ENCODE peak calls at places on chromosomes 2 and 18, in five cellular contexts. D is HepG2, A is GM23248, W is mammary epithelial cell, Z is fibroblast of lung. K is an unnamed sample.

GRCh38 chr2:129781749-129782617 is 197.5 kb upstream of the RAB6C start:
- DNase-seq in D (no peak), A (no peak), W (no peak), Z (no peak), K (no peak)

GRCh38 chr2:20179755-20180594 is 45.0 kb downstream of the SDC1 start:
- DNase-seq in D (peak; percentile 88), W (peak; percentile 95), Z (no peak), A (no peak), K (no peak)

GRCh38 chr2:74052732-74053712 is 68.3 kb downstream of the TET3 start:
- DNase-seq in D (no peak), Z (peak; percentile 9), W (no peak), A (no peak), K (no peak)

GRCh38 chr2:241924909-241925250 is 55.4 kb downstream of the RTP5 start:
- DNase-seq in Z (no peak), D (no peak), A (no peak), W (no peak), K (no peak)

GRCh38 chr2:240791211-240791800 is 28.7 kb downstream of the KIF1A start:
- DNase-seq in Z (no peak), D (no peak), A (no peak), W (no peak), K (no peak)

GRCh38 chr2:239677455-239678185 is 276.8 kb upstream of the HDAC4 start:
- DNase-seq in D (no peak), W (no peak), A (no peak), Z (no peak), K (no peak)

GRCh38 chr2:120614901-120615300 is 120.8 kb upstream of the GLI2 start:
- DNase-seq in A (no peak), Z (no peak), D (no peak), W (no peak), K (no peak)

GRCh38 chr2:134140251-134140661 is 113.6 kb upstream of the MGAT5 start:
- DNase-seq in A (no peak), W (peak; percentile 43), Z (no peak), D (no peak), K (no peak)

GRCh38 chr2:232488721-232489300 is 1.2 kb upstream of the ECEL1 start:
- DNase-seq in D (no peak), W (no peak), A (no peak), Z (no peak), K (no peak)
- TF ChIP-seq EZH2 in D (no peak), W (no peak), A (no peak), Z (no peak), K (no peak)

GRCh38 chr18:50638623-50639398 is 78.9 kb downstream of the MAPK4 start:
- DNase-seq in W (no peak), Z (no peak), A (peak; percentile 7), D (no peak), K (no peak)

GRCh38 chr18:50632895-50633515 is 73.1 kb downstream of the MAPK4 start:
- DNase-seq in Z (no peak), D (no peak), A (no peak), W (no peak), K (no peak)

GRCh38 chr18:50637961-50638622 is 78.2 kb downstream of the MAPK4 start:
- DNase-seq in A (no peak), W (no peak), D (no peak), Z (no peak), K (no peak)

GRCh38 chr18:50633992-50634391 is 74.1 kb downstream of the MAPK4 start:
- DNase-seq in Z (no peak), W (no peak), A (no peak), D (no peak), K (no peak)

DNA sequence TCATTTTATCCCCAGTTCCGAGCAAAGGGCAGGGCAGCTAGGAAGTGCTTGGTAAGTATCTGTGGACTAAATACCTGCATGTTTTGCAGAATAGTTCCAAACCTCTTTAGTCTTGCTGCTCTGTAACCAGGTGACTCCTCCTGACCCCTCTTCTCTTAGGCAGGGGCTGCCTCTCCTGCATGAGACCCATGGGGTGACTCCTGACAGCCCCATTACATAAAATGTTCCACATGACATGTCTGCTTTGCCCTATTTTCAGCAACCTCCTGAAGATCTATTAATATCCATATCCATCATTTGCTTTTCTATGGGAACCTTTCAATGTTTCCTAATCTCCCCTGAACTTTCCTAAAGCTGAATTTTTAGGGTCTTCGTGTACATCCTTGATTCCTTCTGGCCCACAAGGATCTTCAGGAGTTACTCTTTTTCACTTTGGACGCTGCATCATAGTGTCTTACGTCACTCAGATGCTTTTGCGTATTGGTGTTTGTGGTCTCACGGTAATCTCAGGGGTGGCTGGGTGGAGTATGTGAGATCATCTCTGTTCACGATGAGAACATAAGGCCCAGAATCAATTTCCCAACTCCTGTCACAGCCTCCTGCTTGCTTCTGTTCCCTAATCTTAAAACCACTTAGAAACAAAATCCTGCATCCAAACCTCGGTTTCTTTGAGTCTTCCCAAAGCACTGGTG is 76.6 kb downstream of the MAPK4 start:
- DNase-seq in A (no peak), D (no peak), W (no peak), Z (no peak), K (no peak)
- H3K4me1 ChIP-seq in A (peaks cover 7% of the 10 kb centered on the region), D (no peaks in the 10 kb centered on the region), W (peaks cover 17% of the 10 kb centered on the region), Z (no peaks in the 10 kb centered on the region), K (no peaks in the 10 kb centered on the region)

DNA sequence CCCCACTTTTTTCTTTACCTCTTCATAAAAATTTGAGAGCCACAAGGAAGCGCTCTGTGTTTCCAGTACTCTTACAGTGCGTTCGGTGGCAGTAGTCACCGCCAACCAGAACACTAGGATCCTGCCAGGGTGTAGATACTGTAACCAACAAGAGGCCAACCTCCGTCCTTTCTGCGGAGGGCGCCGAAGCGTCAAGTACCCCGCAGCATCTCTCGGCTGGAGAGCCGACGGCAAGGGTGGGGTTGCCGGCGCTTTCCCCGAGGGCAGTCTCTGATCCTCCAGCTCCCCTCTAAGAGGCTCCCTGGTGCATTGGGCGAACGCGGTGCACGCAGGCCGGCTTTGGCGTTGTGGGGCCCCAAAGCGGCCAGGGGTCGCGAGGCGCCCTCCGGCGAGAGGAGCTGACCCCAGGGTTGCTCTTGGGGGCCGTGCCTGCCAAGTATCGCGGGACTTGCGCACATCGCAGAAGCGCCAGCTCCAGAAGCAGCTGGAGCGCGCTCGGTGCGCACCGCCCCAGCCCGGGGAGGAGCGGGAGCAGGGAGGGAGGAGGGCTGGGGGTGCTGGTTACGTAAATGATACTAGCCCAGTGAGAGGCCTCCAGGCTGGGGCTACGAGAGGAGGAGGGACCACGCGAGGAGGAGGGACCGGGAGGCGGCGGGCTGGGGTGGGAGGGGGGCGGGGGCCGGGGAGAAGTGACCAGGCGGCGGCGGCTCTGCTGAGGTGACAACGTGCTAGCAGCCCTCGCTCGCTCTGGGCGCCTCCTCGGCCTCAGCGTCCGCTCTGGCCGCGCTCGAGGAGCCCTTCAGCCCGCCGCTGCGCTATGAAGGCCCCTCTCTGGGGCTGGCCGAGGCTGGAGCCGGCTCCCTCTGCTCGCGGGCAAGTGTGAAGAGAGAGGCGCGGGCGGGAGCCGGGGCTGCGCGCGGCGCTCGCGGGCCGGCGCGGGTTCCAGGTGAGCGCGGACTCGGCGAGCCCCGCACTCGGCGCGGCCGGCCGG is at the start of gene GALNT13:
- DNase-seq in Z (peak; percentile 55), D (peak; percentile 57), A (peak; percentile 31), W (peak; percentile 22), K (no peak)
- TF ChIP-seq EZH2 in Z (no peak), D (no peak), A (peak; percentile 19), W (peak; percentile 90), K (no peak)

DNA sequence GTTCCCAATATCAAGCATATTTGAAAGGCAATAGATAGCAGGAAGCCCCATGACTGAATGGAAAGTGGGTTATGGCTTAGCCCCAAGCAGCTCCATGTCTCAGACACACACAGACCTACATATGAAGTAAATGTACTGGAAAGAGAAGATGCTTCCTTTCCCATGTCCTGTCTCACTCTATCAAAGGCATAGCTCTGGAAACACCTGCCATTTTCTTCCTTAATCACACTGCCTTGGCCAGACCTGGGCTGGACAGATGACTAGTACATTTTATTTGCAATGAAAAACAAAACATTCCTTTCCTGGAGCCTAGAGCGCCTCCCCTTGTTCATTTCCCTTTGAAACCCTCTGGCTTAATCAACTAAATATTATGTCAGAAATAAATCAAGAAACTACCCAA is 160.7 kb downstream of the ANTXR1 start:
- DNase-seq in W (no peak), D (no peak), A (no peak), Z (no peak), K (no peak)
- H3K4me1 ChIP-seq in W (peaks cover 25% of the 10 kb centered on the region), D (peaks cover 63% of the 10 kb centered on the region), A (peaks cover 72% of the 10 kb centered on the region), Z (peaks cover 16% of the 10 kb centered on the region), K (peaks cover 20% of the 10 kb centered on the region)

GRCh38 chr2:218069606-218070300 is 700 bp downstream of the RUFY4 start:
- DNase-seq in D (no peak), A (no peak), Z (no peak), W (no peak), K (no peak)
- TF ChIP-seq EZH2 in D (no peak), A (no peak), Z (no peak), W (no peak), K (no peak)

GRCh38 chr2:172099472-172100079 is 3.1 kb downstream of the DLX2 start:
- DNase-seq in Z (no peak), W (no peak), A (peak; percentile 40), D (no peak), K (no peak)

GRCh38 chr2:172098650-172099471 is 3.8 kb downstream of the DLX2 start:
- DNase-seq in Z (peak; percentile 76), W (peak; percentile 76), A (peak; percentile 95), D (peak; percentile 84), K (peak; percentile 85)

GRCh38 chr2:172096661-172097547 is 5.8 kb downstream of the DLX2 start:
- DNase-seq in A (peak; percentile 97), Z (peak; percentile 56), W (peak; percentile 82), D (no peak), K (peak; percentile 89)

GRCh38 chr2:172097557-172098131 is 5.1 kb downstream of the DLX2 start:
- DNase-seq in A (peak; percentile 80), Z (no peak), W (peak; percentile 50), D (no peak), K (peak; percentile 62)

DNA sequence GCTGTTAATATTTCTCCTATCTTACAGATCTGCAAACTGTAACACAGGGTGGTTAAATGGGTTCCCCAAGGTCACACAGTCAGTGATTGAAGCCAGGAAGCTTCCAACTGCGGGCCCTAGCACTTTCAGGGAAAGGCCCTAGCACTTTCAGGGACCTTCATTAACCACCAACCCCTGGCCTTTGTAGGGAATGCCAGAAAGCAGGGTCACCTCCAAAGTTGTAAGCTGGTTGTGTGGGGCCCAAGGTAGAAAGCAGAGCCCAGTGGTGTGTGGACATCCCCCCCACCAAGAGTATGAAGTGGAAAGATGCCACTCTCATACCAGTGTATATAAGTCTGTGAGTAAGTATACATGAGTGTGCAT is 4.4 kb downstream of the DLX2 start:
- DNase-seq in W (no peak), D (no peak), A (peak; percentile 38), Z (no peak), K (peak; percentile 40)
- H3K4me1 ChIP-seq in W (peaks cover 65% of the 10 kb centered on the region), D (peaks cover 70% of the 10 kb centered on the region), A (peaks cover 43% of the 10 kb centered on the region), Z (peaks cover 18% of the 10 kb centered on the region), K (peaks cover 52% of the 10 kb centered on the region)

K was measured in A673.